ENCODE peak calls at places on chromosomes 2 and 18, in seven cellular contexts. B, R, L, P, C, H and S are unnamed samples.

GRCh38 chr2:232875256-232876070 is 5.4 kb downstream of the SNORC start:
- DNase-seq in B (peak), R (peak), L (peak), P (no peak), C (peak), H (no peak), S (no peak)

GRCh38 chr2:85420743-85421705 is 2.5 kb downstream of the SH2D6 start:
- DNase-seq in B (peak), R (peak), L (peak), P (peak), C (peak), H (peak), S (no peak)

GRCh38 chr2:83844490-83844889 is 614.6 kb downstream of the SUCLG1 start:
- DNase-seq in B (no peak), R (no peak), L (no peak), P (no peak), C (no peak), H (no peak), S (no peak)

GRCh38 chr2:195779491-195779890 is 122.5 kb downstream of the SLC39A10 start:
- DNase-seq in B (no peak), R (peak), L (no peak), P (no peak), C (no peak), H (no peak), S (no peak)

GRCh38 chr2:175574069-175574468 is 392.6 kb upstream of the ATP5MC3 start:
- DNase-seq in B (no peak), R (no peak), L (no peak), P (no peak), C (no peak), H (no peak), S (no peak)

GRCh38 chr18:45664824-45665763 is 49.8 kb downstream of the SLC14A2 start:
- DNase-seq in B (peak), R (peak), L (peak), P (peak), C (peak), H (peak), S (no peak)

GRCh38 chr2:188786368-188786781 is 187.8 kb upstream of the COL3A1 start:
- DNase-seq in B (no peak), R (peak), L (no peak), P (no peak), C (no peak), H (peak), S (no peak)

GRCh38 chr2:208254118-208254870 is 577 bp downstream of the IDH1 start:
- DNase-seq in B (peak), R (peak), L (peak), P (peak), C (peak), H (peak), S (no peak)

GRCh38 chr2:97651114-97651513 is 5.3 kb downstream of the COX5B start:
- DNase-seq in B (no peak), R (no peak), L (no peak), P (no peak), C (peak), H (no peak), S (no peak)

GRCh38 chr2:2000018-2000733 is 255.9 kb upstream of the PXDN start:
- DNase-seq in B (no peak), R (no peak), L (no peak), P (no peak), C (no peak), H (no peak), S (no peak)

GRCh38 chr2:119711352-119711751 is 32.4 kb downstream of the TMEM177 start:
- DNase-seq in B (no peak), R (no peak), L (no peak), P (no peak), C (no peak), H (no peak), S (no peak)